ENCODE peak calls at places on chromosomes 4 and X, in ten cellular contexts. C is heart left ventricle; H is A549; X is mammary epithelial cell; G is iPS DF 6.9; A is thoracic aorta; B is naive thymus-derived CD4-positive, alpha-beta T cell; F is heart right ventricle; R is uterus; W is GM23248. Y is an unnamed sample.

GRCh38 chr4:1523506-1523905 is 117.3 kb upstream of the NKX1-1 start:
- DNase-seq in H (no peak), X (no peak), A (no peak), C (no peak), R (no peak), F (no peak), W (no peak), G (no peak), B (no peak), Y (no peak)

GRCh38 chr4:66034671-66035070 is 364.4 kb upstream of the EPHA5 start:
- DNase-seq in C (no peak), X (no peak), H (no peak), G (no peak), A (no peak), F (no peak), W (no peak), B (no peak), R (no peak), Y (no peak)

GRCh38 chrX:95878874-95879273 is 805.8 kb upstream of the DIAPH2 start:
- DNase-seq in B (no peak), H (no peak), A (no peak), X (no peak), F (no peak), G (no peak), R (no peak), W (no peak), C (no peak), Y (no peak)

GRCh38 chr4:8303485-8304281 is 34.1 kb downstream of the HTRA3 start:
- DNase-seq in X (peak; percentile 86), A (no peak), R (peak; percentile 10), G (no peak), B (no peak), F (no peak), H (peak; percentile 89), W (peak; percentile 99), C (no peak), Y (no peak)

GRCh38 chr4:165095291-165095690 is 17.4 kb downstream of the TMEM192 start:
- DNase-seq in G (no peak), R (no peak), F (no peak), X (no peak), B (no peak), A (no peak), C (no peak), H (no peak), W (no peak), Y (no peak)

GRCh38 chr4:141132689-141133145 is 552 bp downstream of the RNF150 start:
- DNase-seq in X (no peak), W (peak; percentile 72), C (peak; percentile 73), R (peak; percentile 54), G (no peak), A (no peak), B (no peak), F (peak; percentile 53), H (no peak), Y (no peak)

GRCh38 chr4:109803924-109804571 is 2.2 kb upstream of the CFI start:
- DNase-seq in G (no peak), H (peak; percentile 59), R (no peak), W (peak; percentile 65), F (no peak), B (no peak), C (no peak), X (peak; percentile 36), A (no peak), Y (no peak)

GRCh38 chrX:154458954-154459829 is 1.1 kb downstream of the PLXNA3 start:
- DNase-seq in B (no peak), G (no peak), W (peak; percentile 66), X (no peak), A (no peak), R (no peak), C (peak; percentile 58), F (peak; percentile 16), H (no peak), Y (peak; percentile 36)

GRCh38 chrX:128051526-128051925 is 677 bp downstream of the ACTRT1 start:
- DNase-seq in C (no peak), R (no peak), B (no peak), A (no peak), X (no peak), W (no peak), F (no peak), G (no peak), H (no peak), Y (no peak)

GRCh38 chr4:122091836-122092235 is 60.3 kb upstream of the BLTP1 start:
- DNase-seq in A (no peak), W (no peak), F (no peak), X (no peak), C (no peak), G (no peak), R (no peak), B (no peak), H (no peak), Y (no peak)

GRCh38 chr4:2813446-2814405 is 20.8 kb downstream of the SH3BP2 start:
- DNase-seq in G (no peak), A (no peak), C (no peak), X (no peak), B (no peak), R (no peak), F (no peak), H (no peak), W (no peak), Y (no peak)
- H3K4me1 ChIP-seq in G (peaks cover 10% of the 10 kb centered on the region), A (peaks cover 16% of the 10 kb centered on the region), C (peaks cover 45% of the 10 kb centered on the region), X (peaks cover 6% of the 10 kb centered on the region), B (peaks cover 49% of the 10 kb centered on the region), R (no peaks in the 10 kb centered on the region), F (peaks cover 92% of the 10 kb centered on the region), H (no peaks in the 10 kb centered on the region), W (peaks cover 11% of the 10 kb centered on the region), Y (peaks cover 52% of the 10 kb centered on the region)

GRCh38 chrX:136878423-136878822 is 2.1 kb downstream of the RBMX start:
- DNase-seq in R (no peak), H (no peak), W (no peak), X (no peak), B (no peak), C (no peak), A (no peak), F (no peak), G (no peak), Y (no peak)
- H3K4me3 ChIP-seq in R (no peak overlapping the region), H (peak overlapping the region; percentile 71), W (peak overlapping the region; percentile 85), X (peak overlapping the region; percentile 44), B (peak overlapping the region; percentile 87), C (peak overlapping the region; percentile 77), A (peak overlapping the region; percentile 90), F (no peak overlapping the region), G (peak overlapping the region; percentile 35), Y (peak overlapping the region; percentile 91)

DNA sequence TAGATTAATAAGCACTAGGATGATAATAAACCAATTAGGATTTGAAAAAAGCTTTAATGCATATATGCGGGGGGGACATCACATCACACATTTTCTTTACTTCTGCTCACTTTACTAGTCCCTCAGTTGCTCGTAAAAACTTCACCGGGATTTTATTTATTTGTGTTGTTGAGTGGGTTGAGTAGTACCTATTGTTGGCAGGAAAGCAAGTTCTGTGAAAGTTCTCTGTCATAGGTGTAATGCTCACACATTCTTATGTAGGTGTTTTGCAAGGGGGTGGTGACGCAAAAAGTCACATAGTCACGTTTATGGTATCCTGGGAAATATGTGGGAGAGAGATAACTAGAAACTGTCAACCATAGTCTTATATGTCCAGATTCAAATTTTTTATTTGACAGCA is 65.3 kb downstream of the PDLIM5 start:
- DNase-seq in R (peak; percentile 65), A (no peak), W (peak; percentile 48), F (no peak), G (no peak), H (peak; percentile 47), C (no peak), B (no peak), X (peak; percentile 83), Y (no peak)
- H3K4me1 ChIP-seq in R (peaks cover 4% of the 10 kb centered on the region), A (peaks cover 42% of the 10 kb centered on the region), W (peaks cover 31% of the 10 kb centered on the region), F (peaks cover 53% of the 10 kb centered on the region), G (no peaks in the 10 kb centered on the region), H (peaks cover 44% of the 10 kb centered on the region), C (peaks cover 53% of the 10 kb centered on the region), B (no peaks in the 10 kb centered on the region), X (peaks cover 10% of the 10 kb centered on the region), Y (peaks cover 96% of the 10 kb centered on the region)

DNA sequence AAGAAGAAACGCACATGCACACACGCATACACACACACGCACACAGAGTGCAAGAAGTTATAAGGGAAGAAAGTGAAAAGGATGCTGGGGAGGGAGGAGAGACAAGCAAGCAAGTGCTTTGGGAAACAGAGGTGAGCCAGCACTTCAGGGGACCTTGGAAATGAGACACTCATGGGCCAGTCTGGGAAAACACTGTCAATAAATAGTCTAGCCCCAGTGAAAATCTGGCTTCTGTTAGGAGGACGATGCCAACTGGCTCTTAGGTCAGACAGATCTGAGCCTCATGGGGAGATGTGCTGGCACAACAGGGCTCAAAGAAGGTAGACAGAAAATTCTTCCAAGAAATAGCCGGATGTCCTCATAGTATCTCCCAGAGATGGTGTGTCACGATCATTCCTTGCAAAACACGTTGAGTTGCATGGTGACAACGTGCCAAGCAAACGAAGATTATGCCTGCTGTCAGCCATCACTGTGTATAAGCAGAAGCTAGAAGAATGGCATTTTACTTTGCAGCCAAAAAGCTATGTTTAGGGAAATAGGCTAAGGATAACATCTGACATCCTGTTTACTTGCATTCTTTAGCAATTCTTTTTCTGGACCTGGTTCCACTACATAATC is 557 bp upstream of the ARHGEF6 start:
- DNase-seq in F (peak; percentile 11), H (no peak), W (peak; percentile 74), G (no peak), X (no peak), C (no peak), B (no peak), A (no peak), R (no peak), Y (no peak)
- H3K4me3 ChIP-seq in F (no peak overlapping the region), H (no peak overlapping the region), W (peak overlapping the region; percentile 70), G (no peak overlapping the region), X (no peak overlapping the region), C (no peak overlapping the region), B (peak overlapping the region; percentile 77), A (peak overlapping the region; percentile 64), R (peak overlapping the region; percentile 32), Y (peak overlapping the region; percentile 44)

GRCh38 chr4:119537586-119537985 is 91.0 kb downstream of the PDE5A start:
- DNase-seq in X (no peak), R (no peak), H (no peak), A (no peak), F (no peak), G (no peak), B (no peak), W (no peak), C (no peak), Y (no peak)

GRCh38 chr4:119543794-119544193 is 84.8 kb downstream of the PDE5A start:
- DNase-seq in F (no peak), G (no peak), X (no peak), B (no peak), R (no peak), W (no peak), H (no peak), C (no peak), A (no peak), Y (no peak)

GRCh38 chr4:119540249-119540648 is 88.4 kb downstream of the PDE5A start:
- DNase-seq in R (no peak), W (no peak), A (no peak), F (no peak), X (peak; percentile 11), C (no peak), B (no peak), G (no peak), H (no peak), Y (no peak)

GRCh38 chr4:119543187-119543586 is 85.4 kb downstream of the PDE5A start:
- DNase-seq in G (no peak), B (no peak), X (no peak), C (no peak), F (no peak), H (no peak), R (no peak), W (no peak), A (no peak), Y (no peak)

DNA sequence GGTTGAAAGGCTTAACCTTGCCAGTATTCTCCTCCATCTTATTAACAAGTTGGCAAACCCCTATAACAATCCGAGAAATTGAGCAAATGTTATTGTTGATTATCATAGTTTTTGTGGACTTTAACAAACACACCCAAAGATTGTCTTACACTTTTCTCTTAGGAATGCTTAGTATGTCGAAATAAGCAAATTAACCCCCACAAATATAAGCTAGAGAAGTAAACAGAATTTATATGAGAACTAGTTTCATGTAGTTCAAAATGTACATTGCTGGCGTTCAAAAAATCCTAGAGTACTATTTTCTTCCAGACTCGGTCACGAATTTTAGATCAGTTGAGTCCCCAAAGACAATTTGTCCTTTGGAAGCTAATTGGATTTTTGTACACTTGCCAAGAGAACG is 86.0 kb downstream of the PDE5A start:
- DNase-seq in R (no peak), A (no peak), W (no peak), G (no peak), H (no peak), B (no peak), C (no peak), X (no peak), F (no peak), Y (no peak)
- H3K4me1 ChIP-seq in R (no peaks in the 10 kb centered on the region), A (peaks cover 9% of the 10 kb centered on the region), W (peaks cover under 1% of the 10 kb centered on the region), G (no peaks in the 10 kb centered on the region), H (no peaks in the 10 kb centered on the region), B (no peaks in the 10 kb centered on the region), C (no peaks in the 10 kb centered on the region), X (no peaks in the 10 kb centered on the region), F (no peaks in the 10 kb centered on the region), Y (peaks cover 6% of the 10 kb centered on the region)